ENCODE peak calls at places on chromosomes 12 and 14, in six cellular contexts. S is aorta; A is adipocyte; L is activated CD4-positive, alpha-beta T cell treated with anti-CD3 and anti-CD28 coated beads, Interleukin-2, amount 50 U/mL, for 24 hours; T is A549; K is A673. V is an unnamed sample.

GRCh38 chr12:117819160-117819559 is 149.6 kb downstream of the KSR2 start:
- DNase-seq in L (no peak), K (no peak), T (no peak), A (no peak), S (no peak), V (no peak)

GRCh38 chr14:88421286-88421685 is 35.8 kb downstream of the SPATA7 start:
- DNase-seq in K (no peak), S (no peak), T (no peak), A (peak), L (no peak), V (no peak)

GRCh38 chr12:54018608-54018984 is 9.6 kb upstream of the HOXC6 start:
- DNase-seq in T (no peak), S (peak), L (no peak), A (no peak), K (peak), V (no peak)

GRCh38 chr12:54166543-54167499 is 22.0 kb downstream of the SMUG1 start:
- DNase-seq in S (no peak), L (no peak), A (no peak), K (no peak), T (no peak), V (no peak)

GRCh38 chr12:120536064-120536791 is 2.1 kb downstream of the RNF10 start:
- DNase-seq in K (no peak), S (no peak), T (no peak), L (no peak), A (no peak), V (no peak)

GRCh38 chr12:6460751-6461371 is 9.0 kb downstream of the TAPBPL start:
- DNase-seq in S (no peak), A (no peak), T (no peak), L (no peak), K (no peak), V (no peak)

GRCh38 chr12:6950944-6951540 is at the start of gene PTPN6:
- DNase-seq in A (no peak), K (no peak), L (no peak), S (peak), T (no peak), V (no peak)

GRCh38 chr12:48197967-48198618 is 5.0 kb downstream of the OR10AD1 start:
- DNase-seq in L (peak), K (no peak), T (peak), A (peak), S (peak), V (peak)

GRCh38 chr12:51591020-51591901 is at the start of gene SCN8A:
- DNase-seq in S (no peak), T (peak), K (peak), L (peak), A (peak), V (peak)